ENCODE peak calls at places on chromosome 3, in nine cellular contexts. M is heart left ventricle, V is prostate gland, P is adrenal gland, A is tibial nerve, L is Peyer's patch, D is body of pancreas, S is gastrocnemius medialis, R is upper lobe of left lung. Q is an unnamed sample.

GRCh38 chr3:37967252-37967881 is 23.2 kb upstream of the VILL start:
- DNase-seq in L (peak; percentile 79), P (peak; percentile 67), D (peak; percentile 69), V (peak; percentile 50), M (no peak), S (no peak), A (peak; percentile 55), R (no peak), Q (no peak)

GRCh38 chr3:174016186-174016585 is 618.6 kb downstream of the NLGN1 start:
- DNase-seq in M (no peak), A (no peak), V (no peak), D (no peak), L (no peak), R (no peak), S (no peak), P (no peak), Q (no peak)

GRCh38 chr3:129837057-129837631 is 56.4 kb downstream of the TMCC1 start:
- DNase-seq in L (no peak), S (no peak), R (no peak), D (no peak), P (no peak), M (no peak), V (no peak), A (no peak), Q (no peak)

GRCh38 chr3:67898916-67899315 is 244.5 kb upstream of the SUCLG2 start:
- DNase-seq in D (no peak), S (no peak), V (no peak), L (no peak), R (no peak), A (no peak), M (no peak), P (no peak), Q (no peak)

GRCh38 chr3:197234947-197235914 is 63.2 kb downstream of the DLG1 start:
- DNase-seq in R (no peak), S (no peak), L (no peak), P (no peak), D (peak; percentile 6), M (no peak), A (no peak), V (no peak), Q (no peak)

GRCh38 chr3:4426782-4427344 is 40.2 kb downstream of the SUMF1 start:
- DNase-seq in S (no peak), V (no peak), M (no peak), R (no peak), A (no peak), L (no peak), P (no peak), D (peak; percentile 15), Q (no peak)

GRCh38 chr3:35908366-35909232 is 269.3 kb downstream of the ARPP21 start:
- DNase-seq in A (peak; percentile 34), S (no peak), P (peak; percentile 49), R (no peak), D (peak; percentile 60), M (no peak), V (peak; percentile 20), L (no peak), Q (peak; percentile 19)

GRCh38 chr3:100993309-100993708 is at the start of gene ABI3BP:
- DNase-seq in V (no peak), A (peak; percentile 56), R (peak; percentile 26), D (peak; percentile 70), M (peak; percentile 78), L (peak; percentile 55), P (peak; percentile 83), S (peak; percentile 18), Q (peak; percentile 63)

GRCh38 chr3:42472555-42472954 is 29.9 kb upstream of the VIPR1 start:
- DNase-seq in L (no peak), S (no peak), M (no peak), P (no peak), D (no peak), A (no peak), V (no peak), R (no peak), Q (peak; percentile 66)

GRCh38 chr3:25782636-25782937 is 656 bp downstream of the NGLY1 start:
- DNase-seq in V (no peak), S (no peak), D (no peak), P (no peak), R (no peak), L (no peak), A (no peak), M (no peak), Q (no peak)

GRCh38 chr3:25783661-25784512 is 644 bp upstream of the NGLY1 start:
- DNase-seq in P (peak; percentile 68), R (no peak), D (peak; percentile 51), M (no peak), A (no peak), V (peak; percentile 29), L (no peak), S (no peak), Q (peak; percentile 91)

GRCh38 chr3:25781758-25782594 is 1.3 kb downstream of the NGLY1 start:
- DNase-seq in D (no peak), P (no peak), L (no peak), S (no peak), V (no peak), A (no peak), M (no peak), R (no peak), Q (no peak)

GRCh38 chr3:25781145-25781757 is 2.0 kb downstream of the NGLY1 start:
- DNase-seq in S (no peak), M (no peak), L (no peak), V (no peak), D (no peak), P (no peak), A (no peak), R (no peak), Q (no peak)

GRCh38 chr3:25782938-25783660 is at the start of gene NGLY1:
- DNase-seq in R (peak; percentile 97), A (peak; percentile 60), D (peak; percentile 88), V (peak; percentile 86), M (peak; percentile 93), S (peak; percentile 78), L (peak; percentile 90), P (peak; percentile 86), Q (peak; percentile 70)
- TF ChIP-seq POLR2A in R (no peak), A (peak; percentile 76), D (peak; percentile 91), V (peak; percentile 94), M (peak; percentile 96), S (peak; percentile 90), L (peak; percentile 89), P (peak; percentile 96), Q (no peak)

GRCh38 chr3:132660056-132660744 is at the start of gene UBA5:
- DNase-seq in R (peak; percentile 91), M (peak; percentile 86), A (peak; percentile 28), S (peak; percentile 53), P (peak; percentile 68), D (peak; percentile 67), L (peak; percentile 77), V (peak; percentile 49), Q (peak; percentile 46)

GRCh38 chr3:132659370-132660055 is at the start of gene ACAD11:
- DNase-seq in L (peak; percentile 77), A (peak; percentile 44), P (peak; percentile 89), V (peak; percentile 69), D (peak; percentile 74), S (peak; percentile 47), R (peak; percentile 90), M (peak; percentile 81), Q (peak; percentile 93)

GRCh38 chr3:132659000-132659369 is 624 bp downstream of the ACAD11 start:
- DNase-seq in A (no peak), L (no peak), M (no peak), S (no peak), D (no peak), P (peak; percentile 16), V (no peak), R (no peak), Q (peak; percentile 72)

GRCh38 chr3:132660745-132661067 is 577 bp downstream of the UBA5 start:
- DNase-seq in D (no peak), P (no peak), V (no peak), A (no peak), R (no peak), M (no peak), S (no peak), L (no peak), Q (no peak)

DNA sequence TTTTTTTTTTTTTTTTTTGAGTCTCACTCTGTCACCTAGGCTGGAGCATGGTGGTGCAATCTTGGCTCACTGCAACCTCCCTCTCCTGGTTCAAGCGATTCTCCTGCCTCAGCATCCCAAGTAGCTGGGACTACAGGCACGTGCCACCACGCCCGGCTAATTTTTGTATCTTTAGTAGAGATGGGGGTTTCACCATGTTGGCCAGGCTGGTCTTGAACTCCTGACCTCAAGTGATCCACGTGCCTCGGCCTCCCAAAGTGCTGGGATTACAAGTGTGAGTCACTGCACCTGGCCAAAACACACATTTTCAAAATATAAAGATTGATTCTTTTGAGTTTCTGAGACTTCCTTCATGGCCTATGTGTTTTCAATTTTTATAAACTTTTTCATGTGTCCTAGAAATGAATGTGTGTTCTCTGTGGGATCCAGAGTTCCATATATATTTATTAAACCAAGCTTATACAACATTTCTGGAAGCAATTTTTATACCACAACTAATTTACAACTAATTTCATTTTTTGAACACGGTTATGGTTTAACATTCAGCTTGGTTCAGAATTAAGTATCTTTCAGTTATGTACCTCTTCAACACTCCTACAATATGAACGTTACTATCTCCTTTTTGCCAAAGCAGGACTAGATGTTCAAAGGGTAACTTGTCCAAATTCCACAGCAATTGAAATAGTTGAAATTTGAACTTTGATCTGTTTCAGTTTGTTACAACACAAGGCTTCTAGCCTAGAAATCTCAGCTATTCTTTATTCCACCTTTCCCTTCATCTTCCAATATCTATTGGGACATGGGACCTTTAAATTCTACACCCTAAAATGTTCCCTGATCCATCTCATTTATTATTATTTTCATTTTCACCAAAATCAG is 1.5 kb downstream of the ACAD11 start:
- DNase-seq in P (no peak), S (no peak), L (no peak), V (no peak), M (no peak), A (no peak), D (no peak), R (no peak), Q (no peak)
- H3K4me3 ChIP-seq in P (no peak overlapping the region), S (peak overlapping the region; percentile 77), L (no peak overlapping the region), V (no peak overlapping the region), M (peak overlapping the region; percentile 96), A (peak overlapping the region; percentile 66), D (no peak overlapping the region), R (no peak overlapping the region), Q (no peak overlapping the region)

GRCh38 chr3:123652346-123652984 is 67.6 kb upstream of the HACD2 start:
- DNase-seq in D (peak; percentile 73), A (peak; percentile 71), P (peak; percentile 79), S (peak; percentile 48), R (peak; percentile 86), M (peak; percentile 88), V (peak; percentile 71), L (peak; percentile 84), Q (peak; percentile 94)
- TF ChIP-seq POLR2A in D (no peak), A (no peak), P (no peak), S (no peak), R (no peak), M (no peak), V (no peak), L (no peak), Q (no peak)

DNA sequence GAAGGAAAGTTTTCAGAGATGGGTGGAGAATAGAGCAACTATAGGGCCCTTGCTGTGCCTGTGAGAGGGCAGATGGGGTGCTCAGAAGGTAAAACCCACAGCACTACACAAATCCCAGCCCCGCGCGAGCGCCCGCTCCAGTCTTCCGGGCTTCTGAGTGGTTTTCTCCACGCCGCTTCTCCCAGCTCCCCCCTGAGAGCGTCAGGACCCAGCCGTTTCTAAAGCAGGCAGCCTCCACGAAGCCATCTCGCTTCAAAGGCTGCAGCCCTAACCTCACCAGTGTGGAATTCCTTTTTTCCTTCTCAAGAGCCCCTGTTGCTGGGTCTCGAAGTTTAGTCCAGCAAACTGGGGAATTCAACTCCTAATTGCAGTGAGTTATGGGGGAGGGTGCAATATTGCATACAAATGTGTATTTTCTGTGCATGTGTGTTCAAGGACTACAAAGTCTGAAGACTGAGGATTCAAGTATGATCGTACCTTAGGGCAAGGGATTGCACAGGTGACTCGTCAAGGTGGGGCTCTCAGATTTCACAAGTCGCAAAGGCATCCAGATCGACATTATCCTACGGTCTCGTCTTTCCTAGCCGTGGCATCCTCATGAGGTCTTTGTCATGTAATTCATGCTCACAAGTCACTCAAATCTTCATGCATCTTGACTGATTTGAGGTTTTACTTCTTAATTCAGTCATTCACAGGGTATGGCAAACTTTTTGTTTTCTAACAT is 191.6 kb upstream of the HES1 start:
- DNase-seq in R (peak; percentile 66), M (no peak), V (no peak), P (no peak), L (no peak), D (no peak), S (no peak), A (no peak), Q (no peak)
- H3K4me3 ChIP-seq in R (no peak overlapping the region), M (no peak overlapping the region), V (no peak overlapping the region), P (no peak overlapping the region), L (no peak overlapping the region), D (no peak overlapping the region), S (no peak overlapping the region), A (no peak overlapping the region), Q (no peak overlapping the region)

Q was measured in lower leg skin.